ENCODE peak calls at places on chromosomes 7 and 10, in seven cellular contexts. One of them, this sample, is unnamed.

GRCh38 chr10:101337836-101338235 is 16.1 kb upstream of the BTRC start:
- DNase-seq in thoracic aorta: no peak
- DNase-seq in stimulated activated CD4-positive, alpha-beta T cell treated with anti-CD3 and anti-CD28 coated beads, Interleukin-15, amount 100 ng/mL, for 1 hour: no peak
- DNase-seq in nephron progenitor cell: no peak
- DNase-seq in body of pancreas: no peak
- DNase-seq in activated CD4-positive, alpha-beta memory T cell treated with anti-CD3 and anti-CD28 coated beads for 36 hours: no peak
- DNase-seq in activated T-cell treated with anti-CD3 and anti-CD28 coated beads for 1 hour: no peak
- DNase-seq in this sample: no peak

GRCh38 chr10:12559578-12560178 is 210.3 kb downstream of the CAMK1D start:
- DNase-seq in thoracic aorta: no peak
- DNase-seq in stimulated activated CD4-positive, alpha-beta T cell treated with anti-CD3 and anti-CD28 coated beads, Interleukin-15, amount 100 ng/mL, for 1 hour: no peak
- DNase-seq in nephron progenitor cell: no peak
- DNase-seq in body of pancreas: no peak
- DNase-seq in activated CD4-positive, alpha-beta memory T cell treated with anti-CD3 and anti-CD28 coated beads for 36 hours: no peak
- DNase-seq in activated T-cell treated with anti-CD3 and anti-CD28 coated beads for 1 hour: no peak
- DNase-seq in this sample: no peak

GRCh38 chr7:51058764-51059163 is 257.8 kb downstream of the COBL start:
- DNase-seq in thoracic aorta: no peak
- DNase-seq in stimulated activated CD4-positive, alpha-beta T cell treated with anti-CD3 and anti-CD28 coated beads, Interleukin-15, amount 100 ng/mL, for 1 hour: no peak
- DNase-seq in nephron progenitor cell: no peak
- DNase-seq in body of pancreas: no peak
- DNase-seq in activated CD4-positive, alpha-beta memory T cell treated with anti-CD3 and anti-CD28 coated beads for 36 hours: no peak
- DNase-seq in activated T-cell treated with anti-CD3 and anti-CD28 coated beads for 1 hour: no peak
- DNase-seq in this sample: no peak

GRCh38 chr10:3136763-3137611 is 35.6 kb downstream of the PITRM1 start:
- DNase-seq in thoracic aorta: no peak
- DNase-seq in stimulated activated CD4-positive, alpha-beta T cell treated with anti-CD3 and anti-CD28 coated beads, Interleukin-15, amount 100 ng/mL, for 1 hour: no peak
- DNase-seq in nephron progenitor cell: no peak
- DNase-seq in body of pancreas: peak; percentile 25
- DNase-seq in activated CD4-positive, alpha-beta memory T cell treated with anti-CD3 and anti-CD28 coated beads for 36 hours: no peak
- DNase-seq in activated T-cell treated with anti-CD3 and anti-CD28 coated beads for 1 hour: no peak
- DNase-seq in this sample: no peak

GRCh38 chr10:4725917-4726606 is 99.9 kb upstream of the AKR1E2 start:
- DNase-seq in thoracic aorta: no peak
- DNase-seq in stimulated activated CD4-positive, alpha-beta T cell treated with anti-CD3 and anti-CD28 coated beads, Interleukin-15, amount 100 ng/mL, for 1 hour: no peak
- DNase-seq in nephron progenitor cell: no peak
- DNase-seq in body of pancreas: no peak
- DNase-seq in activated CD4-positive, alpha-beta memory T cell treated with anti-CD3 and anti-CD28 coated beads for 36 hours: no peak
- DNase-seq in activated T-cell treated with anti-CD3 and anti-CD28 coated beads for 1 hour: no peak
- DNase-seq in this sample: no peak

GRCh38 chr10:114403545-114404161 is 649 bp downstream of the AFAP1L2 start:
- DNase-seq in thoracic aorta: no peak
- DNase-seq in stimulated activated CD4-positive, alpha-beta T cell treated with anti-CD3 and anti-CD28 coated beads, Interleukin-15, amount 100 ng/mL, for 1 hour: no peak
- DNase-seq in nephron progenitor cell: peak; percentile 56
- DNase-seq in body of pancreas: peak; percentile 33
- DNase-seq in activated CD4-positive, alpha-beta memory T cell treated with anti-CD3 and anti-CD28 coated beads for 36 hours: no peak
- DNase-seq in activated T-cell treated with anti-CD3 and anti-CD28 coated beads for 1 hour: no peak
- DNase-seq in this sample: peak; percentile 25

GRCh38 chr7:43647314-43647691 is 64.4 kb downstream of the STK17A start:
- DNase-seq in thoracic aorta: no peak
- DNase-seq in stimulated activated CD4-positive, alpha-beta T cell treated with anti-CD3 and anti-CD28 coated beads, Interleukin-15, amount 100 ng/mL, for 1 hour: no peak
- DNase-seq in nephron progenitor cell: no peak
- DNase-seq in body of pancreas: no peak
- DNase-seq in activated CD4-positive, alpha-beta memory T cell treated with anti-CD3 and anti-CD28 coated beads for 36 hours: no peak
- DNase-seq in activated T-cell treated with anti-CD3 and anti-CD28 coated beads for 1 hour: no peak
- DNase-seq in this sample: no peak

GRCh38 chr7:132455306-132455705 is 121.0 kb downstream of the PLXNA4 start:
- DNase-seq in thoracic aorta: no peak
- DNase-seq in stimulated activated CD4-positive, alpha-beta T cell treated with anti-CD3 and anti-CD28 coated beads, Interleukin-15, amount 100 ng/mL, for 1 hour: no peak
- DNase-seq in nephron progenitor cell: no peak
- DNase-seq in body of pancreas: no peak
- DNase-seq in activated CD4-positive, alpha-beta memory T cell treated with anti-CD3 and anti-CD28 coated beads for 36 hours: peak; percentile 30
- DNase-seq in activated T-cell treated with anti-CD3 and anti-CD28 coated beads for 1 hour: no peak
- DNase-seq in this sample: no peak

GRCh38 chr7:80552304-80552703 is 40.4 kb upstream of the GNAT3 start:
- DNase-seq in thoracic aorta: no peak
- DNase-seq in stimulated activated CD4-positive, alpha-beta T cell treated with anti-CD3 and anti-CD28 coated beads, Interleukin-15, amount 100 ng/mL, for 1 hour: no peak
- DNase-seq in nephron progenitor cell: no peak
- DNase-seq in body of pancreas: no peak
- DNase-seq in activated CD4-positive, alpha-beta memory T cell treated with anti-CD3 and anti-CD28 coated beads for 36 hours: no peak
- DNase-seq in activated T-cell treated with anti-CD3 and anti-CD28 coated beads for 1 hour: no peak
- DNase-seq in this sample: no peak

GRCh38 chr7:76302299-76303056 is at the start of gene HSPB1:
- DNase-seq in thoracic aorta: peak; percentile 89
- DNase-seq in stimulated activated CD4-positive, alpha-beta T cell treated with anti-CD3 and anti-CD28 coated beads, Interleukin-15, amount 100 ng/mL, for 1 hour: peak; percentile 43
- DNase-seq in nephron progenitor cell: peak; percentile 74
- DNase-seq in body of pancreas: peak; percentile 97
- DNase-seq in activated CD4-positive, alpha-beta memory T cell treated with anti-CD3 and anti-CD28 coated beads for 36 hours: peak; percentile 81
- DNase-seq in activated T-cell treated with anti-CD3 and anti-CD28 coated beads for 1 hour: peak; percentile 61
- DNase-seq in this sample: peak; percentile 83

GRCh38 chr10:48215148-48215982 is 59.1 kb downstream of the FRMPD2 start:
- DNase-seq in thoracic aorta: no peak
- DNase-seq in stimulated activated CD4-positive, alpha-beta T cell treated with anti-CD3 and anti-CD28 coated beads, Interleukin-15, amount 100 ng/mL, for 1 hour: peak; percentile 12
- DNase-seq in nephron progenitor cell: peak; percentile 75
- DNase-seq in body of pancreas: peak; percentile 50
- DNase-seq in activated CD4-positive, alpha-beta memory T cell treated with anti-CD3 and anti-CD28 coated beads for 36 hours: peak; percentile 58
- DNase-seq in activated T-cell treated with anti-CD3 and anti-CD28 coated beads for 1 hour: no peak
- DNase-seq in this sample: peak; percentile 83

GRCh38 chr7:13911920-13912319 is 77.5 kb downstream of the ETV1 start:
- DNase-seq in thoracic aorta: no peak
- DNase-seq in stimulated activated CD4-positive, alpha-beta T cell treated with anti-CD3 and anti-CD28 coated beads, Interleukin-15, amount 100 ng/mL, for 1 hour: no peak
- DNase-seq in nephron progenitor cell: no peak
- DNase-seq in body of pancreas: no peak
- DNase-seq in activated CD4-positive, alpha-beta memory T cell treated with anti-CD3 and anti-CD28 coated beads for 36 hours: no peak
- DNase-seq in activated T-cell treated with anti-CD3 and anti-CD28 coated beads for 1 hour: no peak
- DNase-seq in this sample: no peak

This sample was measured in WERI-Rb-1.